ENCODE peak calls at places on chromosomes 5 and 9, in ten cellular contexts. A, W, U, O, F, K, I, R, H and M are unnamed samples.

GRCh38 chr9:133115604-133116345 is 5.3 kb downstream of the RALGDS start:
- DNase-seq in A (peak; percentile 94), W (peak; percentile 67), U (peak; percentile 69), O (no peak), F (peak; percentile 94), K (no peak), I (no peak), R (no peak), H (no peak), M (peak; percentile 32)

GRCh38 chr5:10789021-10789420 is 28.0 kb upstream of the DAP start:
- DNase-seq in A (no peak), W (no peak), U (peak; percentile 95), O (no peak), F (no peak), K (no peak), I (no peak), R (no peak), H (peak; percentile 29), M (peak; percentile 93)

GRCh38 chr9:133374612-133375115 is 1.2 kb downstream of the SURF4 start:
- DNase-seq in A (no peak), W (no peak), U (peak; percentile 71), O (no peak), F (no peak), K (no peak), I (no peak), R (no peak), H (peak; percentile 49), M (peak; percentile 58)

GRCh38 chr9:22008662-22009562 is at the start of gene CDKN2B:
- DNase-seq in A (peak; percentile 85), W (peak; percentile 67), U (peak; percentile 98), O (peak; percentile 98), F (peak; percentile 71), K (peak; percentile 97), I (peak; percentile 98), R (peak; percentile 96), H (no peak), M (peak; percentile 91)

GRCh38 chr5:16493261-16493660 is 27.7 kb upstream of the ZNF622 start:
- DNase-seq in A (no peak), W (no peak), U (no peak), O (no peak), F (no peak), K (no peak), I (no peak), R (no peak), H (no peak), M (no peak)

GRCh38 chr5:110346893-110347358 is 379.5 kb downstream of the TMEM232 start:
- DNase-seq in A (no peak), W (no peak), U (no peak), O (no peak), F (no peak), K (no peak), I (peak; percentile 66), R (no peak), H (no peak), M (no peak)

GRCh38 chr5:80026841-80027240 is 8.3 kb upstream of the THBS4 start:
- DNase-seq in A (no peak), W (no peak), U (no peak), O (no peak), F (no peak), K (no peak), I (no peak), R (no peak), H (no peak), M (no peak)

GRCh38 chr9:128098017-128098935 is 29.3 kb downstream of the PTGES2 start:
- DNase-seq in A (no peak), W (no peak), U (peak; percentile 99), O (peak; percentile 91), F (no peak), K (peak; percentile 90), I (peak; percentile 97), R (peak; percentile 99), H (peak; percentile 95), M (peak; percentile 98)

GRCh38 chr9:114786251-114786650 is 19.6 kb downstream of the TNFSF15 start:
- DNase-seq in A (no peak), W (no peak), U (no peak), O (no peak), F (no peak), K (no peak), I (peak; percentile 34), R (no peak), H (no peak), M (peak; percentile 98)

GRCh38 chr9:16869961-16870605 is 387 bp downstream of the BNC2 start:
- DNase-seq in A (no peak), W (no peak), U (peak; percentile 53), O (no peak), F (no peak), K (no peak), I (peak; percentile 33), R (peak; percentile 54), H (peak; percentile 16), M (no peak)

GRCh38 chr9:94611638-94612068 is 18.0 kb upstream of the FBP2 start:
- DNase-seq in A (peak; percentile 20), W (no peak), U (no peak), O (no peak), F (no peak), K (no peak), I (no peak), R (no peak), H (no peak), M (no peak)

GRCh38 chr9:86659413-86660046 is 287.8 kb downstream of the GAS1 start:
- DNase-seq in A (no peak), W (no peak), U (no peak), O (no peak), F (no peak), K (no peak), I (no peak), R (no peak), H (no peak), M (peak; percentile 51)

GRCh38 chr9:89774971-89775370 is 170.2 kb downstream of the GADD45G start:
- DNase-seq in A (no peak), W (no peak), U (no peak), O (no peak), F (no peak), K (no peak), I (no peak), R (no peak), H (no peak), M (no peak)

GRCh38 chr9:12702160-12702758 is 9.1 kb downstream of the TYRP1 start:
- DNase-seq in A (no peak), W (no peak), U (peak; percentile 60), O (peak; percentile 56), F (no peak), K (no peak), I (peak; percentile 77), R (peak; percentile 85), H (peak; percentile 66), M (peak; percentile 92)

GRCh38 chr5:93874491-93874890 is 133.1 kb upstream of the POU5F2 start:
- DNase-seq in A (peak; percentile 7), W (no peak), U (no peak), O (no peak), F (no peak), K (no peak), I (no peak), R (no peak), H (no peak), M (peak; percentile 10)

GRCh38 chr5:127320032-127320945 is 29.7 kb downstream of the MEGF10 start:
- DNase-seq in A (peak; percentile 75), W (no peak), U (peak; percentile 21), O (no peak), F (peak; percentile 14), K (no peak), I (no peak), R (peak; percentile 38), H (peak; percentile 89), M (peak; percentile 36)

GRCh38 chr5:138495351-138495750 is 30.1 kb downstream of the EGR1 start:
- DNase-seq in A (no peak), W (no peak), U (no peak), O (no peak), F (no peak), K (no peak), I (no peak), R (no peak), H (no peak), M (no peak)

GRCh38 chr5:991472-992267 is 16.9 kb upstream of the NKD2 start:
- DNase-seq in A (no peak), W (no peak), U (no peak), O (peak; percentile 51), F (no peak), K (no peak), I (peak; percentile 4), R (no peak), H (no peak), M (no peak)

GRCh38 chr9:98195671-98196070 is 3.2 kb upstream of the CORO2A start:
- DNase-seq in A (no peak), W (no peak), U (no peak), O (no peak), F (no peak), K (no peak), I (no peak), R (no peak), H (no peak), M (no peak)

GRCh38 chr9:4174781-4175180 is 125.1 kb downstream of the GLIS3 start:
- DNase-seq in A (no peak), W (no peak), U (no peak), O (no peak), F (no peak), K (no peak), I (no peak), R (no peak), H (no peak), M (no peak)

GRCh38 chr5:134374234-134374633 is 2.9 kb downstream of the UBE2B start:
- DNase-seq in A (peak; percentile 14), W (peak; percentile 49), U (no peak), O (no peak), F (no peak), K (no peak), I (no peak), R (no peak), H (no peak), M (peak; percentile 9)

GRCh38 chr5:135140805-135141204 is 106.8 kb upstream of the PITX1 start:
- DNase-seq in A (no peak), W (no peak), U (peak; percentile 60), O (no peak), F (no peak), K (no peak), I (peak; percentile 41), R (no peak), H (peak; percentile 99), M (peak; percentile 93)

GRCh38 chr9:121682926-121683485 is 31.6 kb downstream of the DAB2IP start:
- DNase-seq in A (no peak), W (no peak), U (no peak), O (no peak), F (no peak), K (no peak), I (no peak), R (no peak), H (no peak), M (no peak)

GRCh38 chr9:127121628-127122175 is 733 bp downstream of the ANGPTL2 start:
- DNase-seq in A (no peak), W (no peak), U (peak; percentile 44), O (peak; percentile 64), F (no peak), K (no peak), I (peak; percentile 40), R (peak; percentile 30), H (no peak), M (no peak)